ENCODE peak calls at places on chromosomes 1 and 21, in nine cellular contexts. L, F, C, Z, M, J, H, G and R are unnamed samples.

GRCh38 chr1:5427026-5427613 is 565.1 kb downstream of the NPHP4 start:
- DNase-seq in L (no peak), F (no peak), C (no peak), Z (no peak), M (no peak), J (peak), H (no peak), G (no peak), R (no peak)

GRCh38 chr1:85554630-85555327 is 25.8 kb upstream of the CCN1 start:
- DNase-seq in L (peak), F (no peak), C (no peak), Z (no peak), M (no peak), J (no peak), H (no peak), G (no peak), R (no peak)

GRCh38 chr21:26506951-26507350 is 66.1 kb downstream of the CYYR1 start:
- DNase-seq in L (no peak), F (no peak), C (peak), Z (no peak), M (no peak), J (no peak), H (no peak), G (no peak), R (no peak)

GRCh38 chr1:172325562-172325961 is 94.9 kb upstream of the C1orf105 start:
- DNase-seq in L (no peak), F (no peak), C (peak), Z (no peak), M (no peak), J (no peak), H (no peak), G (no peak), R (no peak)

GRCh38 chr1:1833916-1834325 is 55.7 kb upstream of the NADK start:
- DNase-seq in L (no peak), F (no peak), C (peak), Z (no peak), M (no peak), J (no peak), H (no peak), G (no peak), R (no peak)

GRCh38 chr1:219924348-219924747 is 4.0 kb downstream of the SLC30A10 start:
- DNase-seq in L (no peak), F (no peak), C (no peak), Z (no peak), M (no peak), J (no peak), H (no peak), G (no peak), R (no peak)

GRCh38 chr1:236904874-236905741 is 99.1 kb downstream of the MT1HL1 start:
- DNase-seq in L (no peak), F (no peak), C (peak), Z (no peak), M (no peak), J (no peak), H (no peak), G (no peak), R (no peak)

GRCh38 chr1:151710187-151710586 is 6.4 kb downstream of the CELF3 start:
- DNase-seq in L (no peak), F (peak), C (no peak), Z (peak), M (peak), J (peak), H (no peak), G (no peak), R (no peak)

GRCh38 chr21:46371204-46372013 is 47.5 kb downstream of the PCNT start:
- DNase-seq in L (no peak), F (no peak), C (no peak), Z (no peak), M (no peak), J (no peak), H (no peak), G (no peak), R (no peak)

GRCh38 chr1:171753182-171753581 is 11.3 kb upstream of the VAMP4 start:
- DNase-seq in L (no peak), F (no peak), C (no peak), Z (no peak), M (no peak), J (no peak), H (no peak), G (no peak), R (no peak)

GRCh38 chr1:228664399-228664914 is 70.8 kb upstream of the RHOU start:
- DNase-seq in L (peak), F (peak), C (peak), Z (peak), M (peak), J (peak), H (peak), G (peak), R (peak)

GRCh38 chr1:9084883-9085282 is 15.4 kb upstream of the SLC2A5 start:
- DNase-seq in L (no peak), F (no peak), C (peak), Z (no peak), M (no peak), J (no peak), H (no peak), G (no peak), R (no peak)

GRCh38 chr1:94119306-94119705 is 1.6 kb downstream of the ABCA4 start:
- DNase-seq in L (no peak), F (no peak), C (no peak), Z (no peak), M (no peak), J (no peak), H (no peak), G (no peak), R (no peak)

GRCh38 chr1:207181838-207182237 is 77.8 kb downstream of the C4BPA start:
- DNase-seq in L (no peak), F (no peak), C (peak), Z (no peak), M (no peak), J (no peak), H (no peak), G (no peak), R (peak)